ENCODE peak calls at places on chromosomes 11 and 22, in nine cellular contexts. T, G, N, Y, I, K, Z, H and R are unnamed samples.

GRCh38 chr11:126782810-126783209 is 217.8 kb downstream of the KIRREL3 start:
- DNase-seq in H (no peak), N (no peak), Z (no peak), I (no peak), G (no peak), T (no peak), Y (no peak), K (no peak), R (no peak)

GRCh38 chr11:68430384-68430783 is 30.2 kb upstream of the PPP6R3 start:
- DNase-seq in T (no peak), H (no peak), I (no peak), N (no peak), Z (no peak), G (no peak), K (no peak), Y (no peak), R (no peak)

GRCh38 chr22:29801796-29802195 is 34.6 kb downstream of the UQCR10 start:
- DNase-seq in N (no peak), T (no peak), H (no peak), I (no peak), Z (no peak), G (no peak), K (no peak), Y (no peak), R (no peak)

GRCh38 chr11:122743949-122744876 is 88.7 kb downstream of the UBASH3B start:
- DNase-seq in T (peak; percentile 63), H (peak; percentile 54), I (no peak), K (no peak), G (no peak), N (no peak), Y (no peak), Z (peak; percentile 37), R (no peak)

GRCh38 chr11:75371930-75372876 is 20.7 kb upstream of the ARRB1 start:
- DNase-seq in Y (no peak), N (no peak), I (no peak), K (no peak), Z (no peak), T (no peak), G (no peak), H (no peak), R (peak; percentile 14)

GRCh38 chr11:92688416-92688815 is 281.0 kb upstream of the MTNR1B start:
- DNase-seq in N (no peak), T (no peak), K (no peak), H (no peak), G (no peak), I (no peak), Z (no peak), Y (no peak), R (no peak)

GRCh38 chr11:32826113-32826512 is 3.6 kb upstream of the PRRG4 start:
- DNase-seq in H (no peak), N (no peak), Z (no peak), K (no peak), G (no peak), I (no peak), T (no peak), Y (no peak), R (no peak)

GRCh38 chr11:808427-809286 is 1.1 kb upstream of the RPLP2 start:
- DNase-seq in T (no peak), N (no peak), H (no peak), K (no peak), G (no peak), Y (no peak), Z (no peak), I (no peak), R (peak; percentile 86)

GRCh38 chr22:50143096-50143495 is 27.4 kb upstream of the PANX2 start:
- DNase-seq in Z (no peak), N (no peak), K (no peak), I (no peak), T (no peak), G (no peak), Y (no peak), H (no peak), R (no peak)

GRCh38 chr22:42717197-42717967 is 3.3 kb downstream of the A4GALT start:
- DNase-seq in K (no peak), T (no peak), G (no peak), H (no peak), Z (no peak), I (peak; percentile 25), N (no peak), Y (peak; percentile 47), R (peak; percentile 18)

GRCh38 chr11:42631223-42631843 is 680.5 kb upstream of the API5 start:
- DNase-seq in Y (no peak), N (peak; percentile 11), H (no peak), I (peak; percentile 80), K (no peak), T (no peak), G (no peak), Z (no peak), R (no peak)

GRCh38 chr11:119222308-119222707 is 16.2 kb downstream of the CBL start:
- DNase-seq in G (no peak), I (no peak), N (no peak), Y (no peak), K (no peak), H (no peak), T (no peak), Z (no peak), R (peak; percentile 70)